ENCODE peak calls at places on chromosomes 1 and 21, in nine cellular contexts. One of them, this sample, is unnamed.

GRCh38 chr1:213852107-213852506 is 135.7 kb upstream of the PROX1 start:
- DNase-seq in ecto neural progenitor cell: no peak
- DNase-seq in A549: no peak
- DNase-seq in kidney glomerular epithelial cell: no peak
- DNase-seq in mucosa of descending colon: no peak
- DNase-seq in NCI-H1417: no peak
- DNase-seq in activated T-helper 1 cell treated with Interleukin-2 at 50 U/mL for 16 hours: no peak
- DNase-seq in cardiac muscle cell: no peak
- DNase-seq in SK-MEL-5: no peak
- DNase-seq in this sample: peak

GRCh38 chr1:14403961-14404645 is 194.4 kb upstream of the KAZN start:
- DNase-seq in activated T-helper 1 cell treated with Interleukin-2 at 50 U/mL for 16 hours: no peak
- DNase-seq in kidney glomerular epithelial cell: no peak
- DNase-seq in A549: no peak
- DNase-seq in NCI-H1417: no peak
- DNase-seq in mucosa of descending colon: no peak
- DNase-seq in SK-MEL-5: no peak
- DNase-seq in cardiac muscle cell: no peak
- DNase-seq in ecto neural progenitor cell: no peak
- DNase-seq in this sample: no peak

GRCh38 chr1:54940027-54940426 is 40.4 kb upstream of the TMEM61 start:
- DNase-seq in A549: no peak
- DNase-seq in activated T-helper 1 cell treated with Interleukin-2 at 50 U/mL for 16 hours: no peak
- DNase-seq in NCI-H1417: no peak
- DNase-seq in cardiac muscle cell: peak
- DNase-seq in ecto neural progenitor cell: no peak
- DNase-seq in mucosa of descending colon: no peak
- DNase-seq in kidney glomerular epithelial cell: peak
- DNase-seq in SK-MEL-5: no peak
- DNase-seq in this sample: no peak

GRCh38 chr1:219342836-219343235 is 169.2 kb downstream of the LYPLAL1 start:
- DNase-seq in kidney glomerular epithelial cell: no peak
- DNase-seq in activated T-helper 1 cell treated with Interleukin-2 at 50 U/mL for 16 hours: no peak
- DNase-seq in NCI-H1417: no peak
- DNase-seq in cardiac muscle cell: no peak
- DNase-seq in ecto neural progenitor cell: no peak
- DNase-seq in mucosa of descending colon: no peak
- DNase-seq in A549: no peak
- DNase-seq in SK-MEL-5: no peak
- DNase-seq in this sample: no peak

GRCh38 chr21:27024316-27024715 is 57.4 kb upstream of the ADAMTS5 start:
- DNase-seq in kidney glomerular epithelial cell: no peak
- DNase-seq in A549: no peak
- DNase-seq in activated T-helper 1 cell treated with Interleukin-2 at 50 U/mL for 16 hours: no peak
- DNase-seq in ecto neural progenitor cell: no peak
- DNase-seq in NCI-H1417: no peak
- DNase-seq in SK-MEL-5: no peak
- DNase-seq in cardiac muscle cell: peak
- DNase-seq in mucosa of descending colon: no peak
- DNase-seq in this sample: no peak

GRCh38 chr1:228691926-228692325 is 43.4 kb upstream of the RHOU start:
- DNase-seq in NCI-H1417: peak
- DNase-seq in A549: peak
- DNase-seq in activated T-helper 1 cell treated with Interleukin-2 at 50 U/mL for 16 hours: no peak
- DNase-seq in mucosa of descending colon: no peak
- DNase-seq in kidney glomerular epithelial cell: peak
- DNase-seq in ecto neural progenitor cell: no peak
- DNase-seq in cardiac muscle cell: peak
- DNase-seq in SK-MEL-5: peak
- DNase-seq in this sample: peak

GRCh38 chr21:36035381-36035791 is 24.9 kb downstream of the SETD4 start:
- DNase-seq in NCI-H1417: no peak
- DNase-seq in cardiac muscle cell: no peak
- DNase-seq in activated T-helper 1 cell treated with Interleukin-2 at 50 U/mL for 16 hours: no peak
- DNase-seq in SK-MEL-5: no peak
- DNase-seq in mucosa of descending colon: no peak
- DNase-seq in ecto neural progenitor cell: no peak
- DNase-seq in kidney glomerular epithelial cell: no peak
- DNase-seq in A549: no peak
- DNase-seq in this sample: no peak

GRCh38 chr1:98924971-98925370 is 79.7 kb downstream of the PLPPR5 start:
- DNase-seq in activated T-helper 1 cell treated with Interleukin-2 at 50 U/mL for 16 hours: no peak
- DNase-seq in ecto neural progenitor cell: no peak
- DNase-seq in SK-MEL-5: no peak
- DNase-seq in kidney glomerular epithelial cell: no peak
- DNase-seq in A549: no peak
- DNase-seq in mucosa of descending colon: no peak
- DNase-seq in NCI-H1417: no peak
- DNase-seq in cardiac muscle cell: no peak
- DNase-seq in this sample: no peak

GRCh38 chr21:32426592-32427051 is 14.1 kb downstream of the EVA1C start:
- DNase-seq in SK-MEL-5: peak
- DNase-seq in cardiac muscle cell: peak
- DNase-seq in mucosa of descending colon: no peak
- DNase-seq in ecto neural progenitor cell: no peak
- DNase-seq in activated T-helper 1 cell treated with Interleukin-2 at 50 U/mL for 16 hours: no peak
- DNase-seq in NCI-H1417: no peak
- DNase-seq in A549: peak
- DNase-seq in kidney glomerular epithelial cell: peak
- DNase-seq in this sample: no peak

GRCh38 chr1:9842073-9842711 is 18.4 kb upstream of the CLSTN1 start:
- DNase-seq in NCI-H1417: no peak
- DNase-seq in ecto neural progenitor cell: no peak
- DNase-seq in SK-MEL-5: no peak
- DNase-seq in mucosa of descending colon: peak
- DNase-seq in kidney glomerular epithelial cell: no peak
- DNase-seq in A549: no peak
- DNase-seq in cardiac muscle cell: peak
- DNase-seq in activated T-helper 1 cell treated with Interleukin-2 at 50 U/mL for 16 hours: no peak
- DNase-seq in this sample: no peak

This sample was measured in activated CD8-positive, alpha-beta T cell treated with anti-CD3 and anti-CD28 coated beads for 36 hours.